ENCODE peak calls at places on chromosomes 13 and 19, in four cellular contexts. B is AG10803; M is activated T-helper 1 cell treated with anti-CD3 and anti-CD28 coated beads, Interleukin-2, amount 50 U/mL, for 16 hours; K is Calu3. E is an unnamed sample.

GRCh38 chr13:96796234-96796633 is 198.0 kb downstream of the OXGR1 start:
- DNase-seq in M (no peak), K (no peak), B (no peak), E (no peak)

GRCh38 chr13:28582225-28582891 is 76.6 kb upstream of the POMP start:
- DNase-seq in B (no peak), M (no peak), K (no peak), E (peak; percentile 38)

GRCh38 chr19:34603003-34603402 is 74.0 kb downstream of the SCGB2B2 start:
- DNase-seq in K (no peak), B (no peak), M (no peak), E (no peak)

GRCh38 chr13:113557013-113557412 is 27.5 kb upstream of the TFDP1 start:
- DNase-seq in M (no peak), B (no peak), K (no peak), E (no peak)

GRCh38 chr13:28245465-28245864 is 107.1 kb downstream of the PAN3 start:
- DNase-seq in K (no peak), B (no peak), M (no peak), E (no peak)

GRCh38 chr13:48731957-48732569 is 78.3 kb downstream of the CYSLTR2 start:
- DNase-seq in M (peak; percentile 23), B (peak; percentile 12), K (peak; percentile 57), E (peak; percentile 57)

GRCh38 chr13:29993716-29994488 is 143.5 kb upstream of the UBL3 start:
- DNase-seq in K (no peak), M (no peak), B (peak; percentile 83), E (no peak)

GRCh38 chr19:2575734-2576481 is 100.0 kb downstream of the GADD45B start:
- DNase-seq in B (peak; percentile 94), K (peak; percentile 28), M (no peak), E (no peak)

GRCh38 chr19:7504684-7505083 is 11.2 kb upstream of the ZNF358 start:
- DNase-seq in M (no peak), K (no peak), B (no peak), E (peak; percentile 20)

GRCh38 chr13:45584816-45585215 is 30.7 kb downstream of the ERICH6B start:
- DNase-seq in M (no peak), B (no peak), K (no peak), E (peak; percentile 10)

GRCh38 chr19:10701955-10702307 is 692 bp downstream of the QTRT1 start:
- DNase-seq in M (no peak), K (no peak), B (no peak), E (peak; percentile 80)

GRCh38 chr19:3479177-3479818 is 1.0 kb downstream of the SMIM24 start:
- DNase-seq in K (no peak), B (no peak), M (no peak), E (peak; percentile 94)